ENCODE peak calls at places on chromosomes 4 and X, in nine cellular contexts. One of them, this sample, is unnamed. For H3K9me3, the result is how much of the 10 kb centered on the place peaks cover.

GRCh38 chrX:110082156-110082555 is 79.2 kb downstream of the TMEM164 start:
- DNase-seq in cardiac muscle cell: no peak
- DNase-seq in effector memory CD4-positive, alpha-beta T cell: no peak
- DNase-seq in neuronal stem cell: no peak
- DNase-seq in adrenal gland: no peak
- DNase-seq in tibial artery: no peak
- DNase-seq in naive thymus-derived CD4-positive, alpha-beta T cell: no peak
- DNase-seq in HepG2: no peak
- DNase-seq in mammary epithelial cell: peak
- DNase-seq in this sample: no peak

GRCh38 chr4:140296871-140297570 is 76.4 kb upstream of the SCOC start:
- DNase-seq in adrenal gland: peak
- DNase-seq in naive thymus-derived CD4-positive, alpha-beta T cell: no peak
- DNase-seq in cardiac muscle cell: no peak
- DNase-seq in tibial artery: no peak
- DNase-seq in mammary epithelial cell: peak
- DNase-seq in HepG2: no peak
- DNase-seq in effector memory CD4-positive, alpha-beta T cell: no peak
- DNase-seq in neuronal stem cell: no peak
- DNase-seq in this sample: no peak

GRCh38 chr4:168795346-168795745 is 214.7 kb downstream of the CBR4 start:
- DNase-seq in effector memory CD4-positive, alpha-beta T cell: no peak
- DNase-seq in neuronal stem cell: no peak
- DNase-seq in HepG2: no peak
- DNase-seq in cardiac muscle cell: no peak
- DNase-seq in mammary epithelial cell: no peak
- DNase-seq in adrenal gland: no peak
- DNase-seq in naive thymus-derived CD4-positive, alpha-beta T cell: no peak
- DNase-seq in tibial artery: no peak
- DNase-seq in this sample: no peak

GRCh38 chrX:36856849-36857248 is 151.3 kb upstream of the FAM47C start:
- DNase-seq in mammary epithelial cell: no peak
- DNase-seq in tibial artery: no peak
- DNase-seq in naive thymus-derived CD4-positive, alpha-beta T cell: no peak
- DNase-seq in cardiac muscle cell: no peak
- DNase-seq in neuronal stem cell: no peak
- DNase-seq in HepG2: no peak
- DNase-seq in adrenal gland: no peak
- DNase-seq in effector memory CD4-positive, alpha-beta T cell: no peak
- DNase-seq in this sample: no peak

GRCh38 chrX:39839371-39839770 is 258.4 kb downstream of the BCOR start:
- DNase-seq in mammary epithelial cell: no peak
- DNase-seq in neuronal stem cell: no peak
- DNase-seq in effector memory CD4-positive, alpha-beta T cell: no peak
- DNase-seq in tibial artery: no peak
- DNase-seq in adrenal gland: no peak
- DNase-seq in HepG2: no peak
- DNase-seq in naive thymus-derived CD4-positive, alpha-beta T cell: no peak
- DNase-seq in cardiac muscle cell: no peak
- DNase-seq in this sample: no peak

GRCh38 chrX:100512471-100512870 is 72.3 kb upstream of the TNMD start:
- DNase-seq in adrenal gland: no peak
- DNase-seq in tibial artery: no peak
- DNase-seq in effector memory CD4-positive, alpha-beta T cell: no peak
- DNase-seq in mammary epithelial cell: peak
- DNase-seq in cardiac muscle cell: peak
- DNase-seq in naive thymus-derived CD4-positive, alpha-beta T cell: peak
- DNase-seq in HepG2: no peak
- DNase-seq in neuronal stem cell: no peak
- DNase-seq in this sample: no peak

GRCh38 chr4:161320377-161320776 is 843.4 kb downstream of the FSTL5 start:
- DNase-seq in HepG2: peak
- DNase-seq in neuronal stem cell: peak
- DNase-seq in cardiac muscle cell: peak
- DNase-seq in tibial artery: no peak
- DNase-seq in effector memory CD4-positive, alpha-beta T cell: no peak
- DNase-seq in naive thymus-derived CD4-positive, alpha-beta T cell: no peak
- DNase-seq in adrenal gland: no peak
- DNase-seq in mammary epithelial cell: peak
- DNase-seq in this sample: no peak

GRCh38 chr4:8103421-8103820 is 55.2 kb downstream of the ABLIM2 start:
- DNase-seq in neuronal stem cell: no peak
- DNase-seq in HepG2: no peak
- DNase-seq in naive thymus-derived CD4-positive, alpha-beta T cell: no peak
- DNase-seq in tibial artery: no peak
- DNase-seq in mammary epithelial cell: no peak
- DNase-seq in cardiac muscle cell: no peak
- DNase-seq in effector memory CD4-positive, alpha-beta T cell: no peak
- DNase-seq in adrenal gland: no peak
- DNase-seq in this sample: no peak

GRCh38 chrX:16196829-16197228 is 29.5 kb downstream of the MAGEB17 start:
- DNase-seq in effector memory CD4-positive, alpha-beta T cell: no peak
- DNase-seq in tibial artery: no peak
- DNase-seq in adrenal gland: peak
- DNase-seq in mammary epithelial cell: no peak
- DNase-seq in neuronal stem cell: no peak
- DNase-seq in HepG2: no peak
- DNase-seq in naive thymus-derived CD4-positive, alpha-beta T cell: no peak
- DNase-seq in cardiac muscle cell: no peak
- DNase-seq in this sample: no peak

GRCh38 chr4:120714581-120714980 is 207.9 kb downstream of the PRDM5 start:
- DNase-seq in adrenal gland: no peak
- DNase-seq in naive thymus-derived CD4-positive, alpha-beta T cell: no peak
- DNase-seq in mammary epithelial cell: no peak
- DNase-seq in HepG2: no peak
- DNase-seq in cardiac muscle cell: no peak
- DNase-seq in tibial artery: no peak
- DNase-seq in neuronal stem cell: no peak
- DNase-seq in effector memory CD4-positive, alpha-beta T cell: no peak
- DNase-seq in this sample: no peak

GRCh38 chr4:185017964-185018772 is at the start of gene HELT:
- DNase-seq in cardiac muscle cell: no peak
- DNase-seq in adrenal gland: no peak
- DNase-seq in mammary epithelial cell: peak
- DNase-seq in effector memory CD4-positive, alpha-beta T cell: no peak
- DNase-seq in neuronal stem cell: no peak
- DNase-seq in tibial artery: no peak
- DNase-seq in naive thymus-derived CD4-positive, alpha-beta T cell: no peak
- DNase-seq in HepG2: no peak
- DNase-seq in this sample: no peak

GRCh38 chr4:13547563-13548041 is 3.3 kb upstream of the NKX3-2 start:
- DNase-seq in tibial artery: no peak
- DNase-seq in cardiac muscle cell: peak
- DNase-seq in adrenal gland: no peak
- DNase-seq in HepG2: no peak
- DNase-seq in mammary epithelial cell: no peak
- DNase-seq in naive thymus-derived CD4-positive, alpha-beta T cell: no peak
- DNase-seq in neuronal stem cell: no peak
- DNase-seq in effector memory CD4-positive, alpha-beta T cell: no peak
- DNase-seq in this sample: no peak

GRCh38 chr4:98352940-98353339 is 91.8 kb downstream of the RAP1GDS1 start:
- DNase-seq in HepG2: no peak
- DNase-seq in cardiac muscle cell: no peak
- DNase-seq in adrenal gland: no peak
- DNase-seq in naive thymus-derived CD4-positive, alpha-beta T cell: no peak
- DNase-seq in effector memory CD4-positive, alpha-beta T cell: no peak
- DNase-seq in neuronal stem cell: no peak
- DNase-seq in mammary epithelial cell: no peak
- DNase-seq in tibial artery: no peak
- DNase-seq in this sample: no peak

GRCh38 chr4:40149960-40150385 is 46.9 kb upstream of the RHOH start:
- DNase-seq in cardiac muscle cell: peak
- DNase-seq in naive thymus-derived CD4-positive, alpha-beta T cell: peak
- DNase-seq in HepG2: peak
- DNase-seq in mammary epithelial cell: peak
- DNase-seq in adrenal gland: peak
- DNase-seq in neuronal stem cell: peak
- DNase-seq in tibial artery: peak
- DNase-seq in effector memory CD4-positive, alpha-beta T cell: peak
- DNase-seq in this sample: peak

GRCh38 chr4:40140206-40140605 is 56.6 kb upstream of the RHOH start:
- DNase-seq in HepG2: no peak
- DNase-seq in effector memory CD4-positive, alpha-beta T cell: no peak
- DNase-seq in naive thymus-derived CD4-positive, alpha-beta T cell: no peak
- DNase-seq in cardiac muscle cell: no peak
- DNase-seq in mammary epithelial cell: no peak
- DNase-seq in adrenal gland: no peak
- DNase-seq in tibial artery: no peak
- DNase-seq in neuronal stem cell: no peak
- DNase-seq in this sample: no peak

DNA sequence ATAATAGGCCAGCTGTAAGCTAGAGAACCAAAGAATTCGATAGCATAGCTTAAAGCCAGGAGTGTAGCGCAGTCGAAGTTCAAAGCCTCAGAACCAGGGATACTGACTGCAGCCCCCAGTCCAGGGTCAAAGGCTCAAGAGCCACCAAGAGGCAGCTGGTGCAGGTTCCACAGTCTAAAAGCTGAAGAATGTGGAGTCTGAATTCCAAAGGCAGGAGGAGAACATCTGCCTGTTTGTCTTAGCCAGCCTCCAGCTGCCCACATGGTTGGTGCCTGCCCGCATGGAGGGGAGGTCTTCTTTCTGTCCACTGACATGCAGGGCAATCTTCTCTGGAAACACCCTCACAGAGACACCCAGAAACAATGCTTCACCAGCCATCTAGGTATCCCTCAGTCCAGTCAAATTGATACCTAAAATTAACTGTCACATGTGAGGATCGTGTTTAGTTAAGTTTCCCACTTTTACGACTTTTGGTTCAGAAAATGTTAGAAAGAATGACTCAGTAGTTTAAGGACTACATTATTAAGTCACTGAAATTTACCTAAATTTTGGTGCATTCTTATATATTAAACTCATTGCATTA is 52.8 kb upstream of the RHOH start:
- DNase-seq in tibial artery: no peak
- DNase-seq in effector memory CD4-positive, alpha-beta T cell: no peak
- DNase-seq in adrenal gland: no peak
- DNase-seq in mammary epithelial cell: no peak
- DNase-seq in HepG2: peak
- DNase-seq in naive thymus-derived CD4-positive, alpha-beta T cell: no peak
- DNase-seq in cardiac muscle cell: no peak
- DNase-seq in neuronal stem cell: no peak
- DNase-seq in this sample: no peak
- H3K9me3 ChIP-seq in tibial artery: under half
- H3K9me3 ChIP-seq in effector memory CD4-positive, alpha-beta T cell: under half
- H3K9me3 ChIP-seq in adrenal gland: under half
- H3K9me3 ChIP-seq in mammary epithelial cell: under half
- H3K9me3 ChIP-seq in HepG2: under half
- H3K9me3 ChIP-seq in naive thymus-derived CD4-positive, alpha-beta T cell: under half
- H3K9me3 ChIP-seq in cardiac muscle cell: under half
- H3K9me3 ChIP-seq in neuronal stem cell: under half
- H3K9me3 ChIP-seq in this sample: under half

GRCh38 chrX:154352466-154352865 is 22.0 kb downstream of the FLNA start:
- DNase-seq in naive thymus-derived CD4-positive, alpha-beta T cell: no peak
- DNase-seq in neuronal stem cell: no peak
- DNase-seq in HepG2: no peak
- DNase-seq in effector memory CD4-positive, alpha-beta T cell: no peak
- DNase-seq in cardiac muscle cell: no peak
- DNase-seq in tibial artery: no peak
- DNase-seq in adrenal gland: no peak
- DNase-seq in mammary epithelial cell: no peak
- DNase-seq in this sample: no peak
- H3K27ac ChIP-seq in naive thymus-derived CD4-positive, alpha-beta T cell: peak
- H3K27ac ChIP-seq in neuronal stem cell: no peak
- H3K27ac ChIP-seq in HepG2: no peak
- H3K27ac ChIP-seq in effector memory CD4-positive, alpha-beta T cell: peak
- H3K27ac ChIP-seq in cardiac muscle cell: no peak
- H3K27ac ChIP-seq in tibial artery: peak
- H3K27ac ChIP-seq in adrenal gland: no peak
- H3K27ac ChIP-seq in mammary epithelial cell: no peak
- H3K27ac ChIP-seq in this sample: no peak

GRCh38 chrX:79371640-79372039 is 4.5 kb upstream of the ITM2A start:
- DNase-seq in adrenal gland: no peak
- DNase-seq in mammary epithelial cell: no peak
- DNase-seq in HepG2: no peak
- DNase-seq in tibial artery: no peak
- DNase-seq in cardiac muscle cell: no peak
- DNase-seq in naive thymus-derived CD4-positive, alpha-beta T cell: no peak
- DNase-seq in effector memory CD4-positive, alpha-beta T cell: no peak
- DNase-seq in neuronal stem cell: no peak
- DNase-seq in this sample: no peak
- H3K9me3 ChIP-seq in adrenal gland: under half
- H3K9me3 ChIP-seq in mammary epithelial cell: under half
- H3K9me3 ChIP-seq in HepG2: under half
- H3K9me3 ChIP-seq in tibial artery: under half
- H3K9me3 ChIP-seq in cardiac muscle cell: under half
- H3K9me3 ChIP-seq in naive thymus-derived CD4-positive, alpha-beta T cell: under half
- H3K9me3 ChIP-seq in effector memory CD4-positive, alpha-beta T cell: under half
- H3K9me3 ChIP-seq in neuronal stem cell: under half
- H3K9me3 ChIP-seq in this sample: under half

GRCh38 chr4:147347217-147347616 is 133.7 kb upstream of the EDNRA start:
- DNase-seq in effector memory CD4-positive, alpha-beta T cell: no peak
- DNase-seq in naive thymus-derived CD4-positive, alpha-beta T cell: no peak
- DNase-seq in cardiac muscle cell: no peak
- DNase-seq in mammary epithelial cell: no peak
- DNase-seq in neuronal stem cell: no peak
- DNase-seq in adrenal gland: no peak
- DNase-seq in tibial artery: no peak
- DNase-seq in HepG2: no peak
- DNase-seq in this sample: no peak

GRCh38 chr4:147340547-147341225 is 140.2 kb upstream of the EDNRA start:
- DNase-seq in HepG2: no peak
- DNase-seq in adrenal gland: no peak
- DNase-seq in effector memory CD4-positive, alpha-beta T cell: no peak
- DNase-seq in neuronal stem cell: no peak
- DNase-seq in cardiac muscle cell: no peak
- DNase-seq in tibial artery: no peak
- DNase-seq in naive thymus-derived CD4-positive, alpha-beta T cell: no peak
- DNase-seq in mammary epithelial cell: peak
- DNase-seq in this sample: no peak

GRCh38 chr4:147349199-147349598 is 131.7 kb upstream of the EDNRA start:
- DNase-seq in tibial artery: no peak
- DNase-seq in adrenal gland: no peak
- DNase-seq in naive thymus-derived CD4-positive, alpha-beta T cell: no peak
- DNase-seq in HepG2: no peak
- DNase-seq in neuronal stem cell: no peak
- DNase-seq in cardiac muscle cell: no peak
- DNase-seq in effector memory CD4-positive, alpha-beta T cell: no peak
- DNase-seq in mammary epithelial cell: no peak
- DNase-seq in this sample: no peak

GRCh38 chr4:147340111-147340510 is 140.8 kb upstream of the EDNRA start:
- DNase-seq in naive thymus-derived CD4-positive, alpha-beta T cell: no peak
- DNase-seq in mammary epithelial cell: peak
- DNase-seq in adrenal gland: no peak
- DNase-seq in cardiac muscle cell: no peak
- DNase-seq in neuronal stem cell: no peak
- DNase-seq in tibial artery: no peak
- DNase-seq in effector memory CD4-positive, alpha-beta T cell: no peak
- DNase-seq in HepG2: no peak
- DNase-seq in this sample: no peak

DNA sequence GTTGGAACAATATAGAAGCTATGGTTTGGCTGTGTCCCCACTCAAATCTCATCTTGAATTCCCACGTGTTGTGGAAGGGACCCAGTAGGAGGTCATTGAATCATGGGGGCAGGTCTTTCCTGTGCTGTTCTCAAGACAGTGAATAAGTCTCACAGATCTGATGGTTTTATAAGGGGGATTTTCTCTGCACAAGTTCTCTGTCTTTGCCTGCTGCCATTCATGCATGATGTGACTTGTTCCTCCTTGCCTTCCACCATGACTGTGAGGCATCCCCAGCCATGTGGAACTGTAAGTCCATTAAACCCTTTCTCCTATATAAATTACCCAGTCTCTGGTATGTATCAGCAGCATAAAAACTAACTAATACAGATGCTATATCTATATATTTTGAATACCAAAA is 135.2 kb upstream of the EDNRA start:
- DNase-seq in naive thymus-derived CD4-positive, alpha-beta T cell: no peak
- DNase-seq in HepG2: no peak
- DNase-seq in adrenal gland: no peak
- DNase-seq in effector memory CD4-positive, alpha-beta T cell: no peak
- DNase-seq in neuronal stem cell: no peak
- DNase-seq in tibial artery: no peak
- DNase-seq in cardiac muscle cell: no peak
- DNase-seq in mammary epithelial cell: peak
- DNase-seq in this sample: no peak
- H3K27ac ChIP-seq in naive thymus-derived CD4-positive, alpha-beta T cell: no peak
- H3K27ac ChIP-seq in HepG2: no peak
- H3K27ac ChIP-seq in adrenal gland: no peak
- H3K27ac ChIP-seq in effector memory CD4-positive, alpha-beta T cell: no peak
- H3K27ac ChIP-seq in neuronal stem cell: no peak
- H3K27ac ChIP-seq in tibial artery: no peak
- H3K27ac ChIP-seq in cardiac muscle cell: no peak
- H3K27ac ChIP-seq in mammary epithelial cell: no peak
- H3K27ac ChIP-seq in this sample: no peak